ENCODE peak calls at places on chromosome 5, in six cellular contexts. M, K, I, N, H and F are unnamed samples. For H3K9me3, the result is how much of the 10 kb centered on the place peaks cover.

GRCh38 chr5:167578977-167579700 is 712.3 kb upstream of the WWC1 start:
- DNase-seq in M (no peak), K (no peak), I (no peak), N (no peak), H (no peak), F (no peak)

GRCh38 chr5:163489055-163489744 is 16.2 kb upstream of the MAT2B start:
- DNase-seq in M (no peak), K (no peak), I (no peak), N (no peak), H (no peak), F (no peak)

GRCh38 chr5:110785356-110785755 is 46.5 kb downstream of the SLC25A46 start:
- DNase-seq in M (no peak), K (no peak), I (no peak), N (no peak), H (no peak), F (no peak)

GRCh38 chr5:142713151-142713706 is 27.3 kb upstream of the FGF1 start:
- DNase-seq in M (peak), K (peak), I (peak), N (peak), H (peak), F (peak)

GRCh38 chr5:961002-961710 is 47.4 kb upstream of the NKD2 start:
- DNase-seq in M (peak), K (no peak), I (no peak), N (peak), H (no peak), F (no peak)

GRCh38 chr5:82494942-82495341 is 216.8 kb upstream of the RPS23 start:
- DNase-seq in M (no peak), K (no peak), I (no peak), N (no peak), H (no peak), F (no peak)

GRCh38 chr5:179733764-179734126 is 1.1 kb downstream of the MAML1 start:
- DNase-seq in M (no peak), K (no peak), I (no peak), N (no peak), H (no peak), F (no peak)

GRCh38 chr5:10708189-10708944 is 52.7 kb downstream of the DAP start:
- DNase-seq in M (no peak), K (no peak), I (no peak), N (no peak), H (no peak), F (no peak)

GRCh38 chr5:62460578-62460983 is 48.0 kb downstream of the IPO11 start:
- DNase-seq in M (no peak), K (no peak), I (no peak), N (no peak), H (peak), F (peak)

GRCh38 chr5:111337688-111338087 is 113.5 kb downstream of the CAMK4 start:
- DNase-seq in M (no peak), K (no peak), I (no peak), N (no peak), H (no peak), F (no peak)

GRCh38 chr5:130706696-130707095 is 458.4 kb downstream of the HINT1 start:
- DNase-seq in M (no peak), K (no peak), I (no peak), N (no peak), H (no peak), F (no peak)

GRCh38 chr5:133406208-133406607 is 206.1 kb downstream of the FSTL4 start:
- DNase-seq in M (no peak), K (no peak), I (no peak), N (no peak), H (no peak), F (no peak)

GRCh38 chr5:172411423-172412111 is 42.8 kb downstream of the SH3PXD2B start:
- DNase-seq in M (no peak), K (no peak), I (no peak), N (no peak), H (peak), F (no peak)

GRCh38 chr5:102018690-102019089 is 277.4 kb downstream of the SLCO4C1 start:
- DNase-seq in M (peak), K (no peak), I (no peak), N (no peak), H (no peak), F (no peak)

GRCh38 chr5:135706893-135707292 is 127.6 kb upstream of the SLC25A48 start:
- DNase-seq in M (no peak), K (no peak), I (no peak), N (no peak), H (no peak), F (no peak)

GRCh38 chr5:133387091-133387490 is 225.2 kb downstream of the FSTL4 start:
- DNase-seq in M (no peak), K (no peak), I (no peak), N (no peak), H (no peak), F (no peak)

GRCh38 chr5:124399426-124399961 is 346.9 kb downstream of the ZNF608 start:
- DNase-seq in M (no peak), K (no peak), I (no peak), N (no peak), H (no peak), F (no peak)

GRCh38 chr5:89241186-89241585 is 358.2 kb upstream of the MEF2C start:
- DNase-seq in M (no peak), K (no peak), I (no peak), N (no peak), H (no peak), F (no peak)

GRCh38 chr5:61468483-61468865 is 136.4 kb downstream of the ZSWIM6 start:
- DNase-seq in M (no peak), K (no peak), I (no peak), N (no peak), H (no peak), F (no peak)

GRCh38 chr5:178404987-178405386 is 172.4 kb upstream of the PHYKPL start:
- DNase-seq in M (peak), K (no peak), I (no peak), N (no peak), H (no peak), F (no peak)

GRCh38 chr5:146399446-146399845 is 47.7 kb upstream of the TCERG1 start:
- DNase-seq in M (no peak), K (no peak), I (no peak), N (no peak), H (no peak), F (no peak)

GRCh38 chr5:100424787-100425186 is 110.4 kb upstream of the FAM174A start:
- DNase-seq in M (no peak), K (no peak), I (no peak), N (no peak), H (no peak), F (no peak)

GRCh38 chr5:113232246-113232645 is 202.5 kb downstream of the TSSK1B start:
- DNase-seq in M (no peak), K (no peak), I (no peak), N (no peak), H (no peak), F (no peak)

GRCh38 chr5:67106626-67107342 is 89.8 kb downstream of the CD180 start:
- DNase-seq in M (no peak), K (no peak), I (no peak), N (no peak), H (no peak), F (no peak)

GRCh38 chr5:90529939-90530677 is 724 bp upstream of the LYSMD3 start:
- DNase-seq in M (no peak), K (peak), I (no peak), N (peak), H (peak), F (no peak)

GRCh38 chr5:79552984-79553383 is 39.0 kb upstream of the HOMER1 start:
- DNase-seq in M (no peak), K (no peak), I (no peak), N (no peak), H (no peak), F (no peak)

GRCh38 chr5:14339467-14339866 is 196.3 kb downstream of the TRIO start:
- DNase-seq in M (no peak), K (no peak), I (no peak), N (no peak), H (peak), F (no peak)

GRCh38 chr5:88287846-88288588 is 19.4 kb upstream of the TMEM161B start:
- DNase-seq in M (no peak), K (no peak), I (no peak), N (no peak), H (no peak), F (no peak)

GRCh38 chr5:66807743-66808142 is 211.6 kb downstream of the MAST4 start:
- DNase-seq in M (no peak), K (no peak), I (no peak), N (no peak), H (peak), F (no peak)

GRCh38 chr5:38670878-38671277 is 114.4 kb upstream of the LIFR start:
- DNase-seq in M (no peak), K (no peak), I (no peak), N (no peak), H (no peak), F (no peak)

GRCh38 chr5:145989428-145989827 is 53.0 kb downstream of the SH3RF2 start:
- DNase-seq in M (no peak), K (no peak), I (no peak), N (no peak), H (no peak), F (no peak)

GRCh38 chr5:175590471-175590881 is 67.4 kb upstream of the HRH2 start:
- DNase-seq in M (no peak), K (no peak), I (no peak), N (no peak), H (peak), F (no peak)

GRCh38 chr5:128077526-128077925 is 6.0 kb upstream of the SLC12A2 start:
- DNase-seq in M (no peak), K (no peak), I (no peak), N (no peak), H (no peak), F (no peak)

GRCh38 chr5:137075163-137075970 is 423.8 kb downstream of the SPOCK1 start:
- DNase-seq in M (peak), K (peak), I (peak), N (peak), H (peak), F (no peak)

GRCh38 chr5:34804913-34805312 is 34.1 kb upstream of the TTC23L start:
- DNase-seq in M (no peak), K (no peak), I (no peak), N (no peak), H (no peak), F (no peak)

GRCh38 chr5:124706729-124707361 is 39.6 kb downstream of the ZNF608 start:
- DNase-seq in M (no peak), K (no peak), I (peak), N (peak), H (no peak), F (no peak)

GRCh38 chr5:132094393-132095076 is 20.9 kb downstream of the CSF2 start:
- DNase-seq in M (no peak), K (no peak), I (no peak), N (no peak), H (no peak), F (no peak)

GRCh38 chr5:173835662-173836061 is 52.5 kb upstream of the CPEB4 start:
- DNase-seq in M (no peak), K (no peak), I (no peak), N (no peak), H (no peak), F (no peak)

GRCh38 chr5:119269061-119269579 is 86.7 kb upstream of the TNFAIP8 start:
- DNase-seq in M (peak), K (no peak), I (peak), N (peak), H (peak), F (peak)

GRCh38 chr5:55483903-55484302 is 50.9 kb downstream of the PLPP1 start:
- DNase-seq in M (no peak), K (no peak), I (no peak), N (no peak), H (no peak), F (no peak)

GRCh38 chr5:3593771-3594513 is 1.7 kb upstream of the IRX1 start:
- DNase-seq in M (peak), K (no peak), I (no peak), N (no peak), H (no peak), F (no peak)
- H3K9me3 ChIP-seq in M (under half), K (under half), I (under half), N (under half), H (under half), F (under half)

GRCh38 chr5:87125796-87126195 is 141.9 kb upstream of the RASA1 start:
- DNase-seq in M (no peak), K (no peak), I (no peak), N (no peak), H (no peak), F (no peak)

GRCh38 chr5:87119588-87119987 is 148.1 kb upstream of the RASA1 start:
- DNase-seq in M (no peak), K (no peak), I (no peak), N (no peak), H (no peak), F (no peak)

GRCh38 chr5:87120518-87121314 is 147.0 kb upstream of the RASA1 start:
- DNase-seq in M (no peak), K (no peak), I (no peak), N (no peak), H (no peak), F (peak)

GRCh38 chr5:87121315-87122170 is 146.1 kb upstream of the RASA1 start:
- DNase-seq in M (no peak), K (no peak), I (no peak), N (no peak), H (peak), F (peak)

GRCh38 chr5:87122171-87122977 is 145.3 kb upstream of the RASA1 start:
- DNase-seq in M (no peak), K (no peak), I (no peak), N (no peak), H (no peak), F (no peak)
- H3K4me3 ChIP-seq in M (no peak), K (no peak), I (no peak), N (no peak), H (no peak), F (no peak)

GRCh38 chr5:141393267-141393666 is 834 bp downstream of the PCDHGA8 start:
- DNase-seq in M (no peak), K (no peak), I (no peak), N (no peak), H (no peak), F (no peak)

GRCh38 chr5:141399555-141400258 is 2.0 kb downstream of the PCDHGB5 start:
- DNase-seq in M (no peak), K (no peak), I (no peak), N (no peak), H (no peak), F (no peak)

GRCh38 chr5:141403387-141403786 is 809 bp downstream of the PCDHGA9 start:
- DNase-seq in M (no peak), K (no peak), I (no peak), N (no peak), H (no peak), F (no peak)

GRCh38 chr5:141402553-141403328 is at the start of gene PCDHGA9:
- DNase-seq in M (no peak), K (no peak), I (no peak), N (no peak), H (peak), F (no peak)

GRCh38 chr5:141398608-141399007 is 861 bp downstream of the PCDHGB5 start:
- DNase-seq in M (no peak), K (no peak), I (no peak), N (no peak), H (no peak), F (no peak)
- H3K9me3 ChIP-seq in M (under half), K (under half), I (half or more), N (half or more), H (under half), F (under half)

GRCh38 chr5:139415869-139416268 is 12.0 kb upstream of the SPATA24 start:
- DNase-seq in M (no peak), K (no peak), I (no peak), N (no peak), H (no peak), F (no peak)

GRCh38 chr5:139413963-139414362 is 10.1 kb upstream of the SPATA24 start:
- DNase-seq in M (no peak), K (no peak), I (no peak), N (no peak), H (no peak), F (no peak)

GRCh38 chr5:139414601-139415121 is 10.8 kb upstream of the SPATA24 start:
- DNase-seq in M (no peak), K (no peak), I (no peak), N (peak), H (peak), F (no peak)

GRCh38 chr5:139416651-139417050 is 12.8 kb upstream of the SPATA24 start:
- DNase-seq in M (no peak), K (no peak), I (peak), N (no peak), H (no peak), F (no peak)

DNA sequence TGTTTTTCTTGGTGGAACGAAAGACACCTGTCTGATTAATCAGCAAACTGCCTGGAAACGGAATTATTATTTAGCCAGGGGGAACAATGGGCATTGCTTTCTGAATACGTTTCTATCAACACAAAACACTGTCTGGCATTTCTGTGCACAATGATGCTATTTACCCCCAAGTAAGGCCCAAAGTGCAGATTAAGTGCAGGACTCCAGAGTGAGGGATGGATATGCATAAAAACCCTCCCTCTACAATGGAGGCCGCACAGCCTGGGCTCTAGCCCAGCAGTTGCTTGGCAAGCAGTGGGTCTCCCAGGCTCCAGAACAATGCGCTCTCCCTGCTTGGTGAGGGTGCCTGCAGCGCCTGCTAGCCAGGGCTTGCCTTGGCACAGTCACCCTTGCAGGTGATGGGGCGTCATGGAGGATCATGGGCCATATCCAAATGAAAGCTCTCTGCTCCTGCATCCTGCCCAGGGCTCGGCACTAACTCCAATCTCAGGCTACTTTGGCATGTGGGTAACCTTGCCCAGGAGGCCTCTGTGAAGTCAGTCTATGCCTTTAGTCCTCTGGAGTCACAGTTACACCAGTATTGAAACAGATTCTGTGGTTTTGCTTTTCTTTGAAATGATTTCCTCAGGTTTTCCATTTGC is 11.5 kb upstream of the SPATA24 start:
- DNase-seq in M (no peak), K (no peak), I (no peak), N (peak), H (no peak), F (no peak)
- H3K4me3 ChIP-seq in M (no peak), K (no peak), I (no peak), N (no peak), H (no peak), F (no peak)

GRCh38 chr5:170076707-170077106 is 29.0 kb upstream of the FOXI1 start:
- DNase-seq in M (no peak), K (no peak), I (no peak), N (no peak), H (no peak), F (no peak)
- H3K9me3 ChIP-seq in M (under half), K (under half), I (under half), N (under half), H (under half), F (under half)

GRCh38 chr5:11904270-11904906 is at the start of gene CTNND2:
- DNase-seq in M (no peak), K (no peak), I (peak), N (peak), H (no peak), F (no peak)
- H3K4me3 ChIP-seq in M (no peak), K (no peak), I (no peak), N (peak), H (no peak), F (no peak)

DNA sequence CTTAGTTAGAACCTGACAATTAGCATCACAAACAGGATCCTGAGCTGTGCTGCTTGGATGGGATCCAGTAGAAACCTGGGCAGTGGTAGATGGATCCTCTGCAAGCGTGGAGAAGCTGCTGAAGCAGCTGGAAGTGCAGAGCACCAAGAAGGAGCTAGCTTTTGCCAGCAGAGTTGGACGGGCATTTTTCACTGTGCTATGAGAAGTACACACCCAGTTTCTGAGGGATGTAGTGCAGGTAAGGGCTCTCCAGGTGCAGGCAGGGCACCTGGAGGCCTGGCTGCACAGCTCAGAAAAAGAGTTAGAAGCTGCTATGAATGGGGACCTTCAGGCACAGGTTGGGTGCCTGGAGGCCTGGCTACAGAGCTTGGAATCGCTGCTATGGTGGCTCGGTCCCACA is 623.9 kb upstream of the NUDT12 start:
- DNase-seq in M (no peak), K (no peak), I (no peak), N (no peak), H (no peak), F (no peak)
- H3K9me3 ChIP-seq in M (under half), K (under half), I (under half), N (under half), H (under half), F (under half)